ENCODE peak calls at places on chromosomes 16 and 17, in six cellular contexts. Q is uterus, B is PC-3, Z is HAP-1, Y is psoas muscle, O is left ventricle myocardium inferior. M is an unnamed sample. For H3K36me3, H3K4me1 and H3K9me3, the result is how much of the 10 kb centered on the place peaks cover.

GRCh38 chr16:67562918-67563707 is 787 bp downstream of the CTCF start:
- DNase-seq in Q (peak), B (peak), Z (peak), Y (peak), O (peak), M (peak)

GRCh38 chr17:17056167-17056562 is 13.9 kb downstream of the MPRIP start:
- DNase-seq in Q (no peak), B (no peak), Z (no peak), Y (peak), O (no peak), M (no peak)

GRCh38 chr16:30457743-30458560 is 12.3 kb upstream of the SEPHS2 start:
- DNase-seq in Q (no peak), B (no peak), Z (no peak), Y (no peak), O (no peak), M (no peak)

GRCh38 chr16:53840472-53840871 is 136.5 kb downstream of the FTO start:
- DNase-seq in Q (no peak), B (no peak), Z (no peak), Y (no peak), O (no peak), M (no peak)

GRCh38 chr16:80806957-80807356 is 2.6 kb upstream of the CDYL2 start:
- DNase-seq in Q (no peak), B (peak), Z (no peak), Y (no peak), O (no peak), M (peak)

GRCh38 chr17:60137731-60138130 is 12.0 kb upstream of the CA4 start:
- DNase-seq in Q (no peak), B (no peak), Z (no peak), Y (no peak), O (no peak), M (peak)

GRCh38 chr17:63571632-63572310 is 21.5 kb downstream of the DCAF7 start:
- DNase-seq in Q (no peak), B (peak), Z (no peak), Y (no peak), O (no peak), M (no peak)

GRCh38 chr16:69057400-69058378 is 47.8 kb upstream of the HAS3 start:
- DNase-seq in Q (peak), B (peak), Z (no peak), Y (peak), O (no peak), M (no peak)

GRCh38 chr16:85649411-85649977 is 36.4 kb downstream of the GSE1 start:
- DNase-seq in Q (no peak), B (no peak), Z (no peak), Y (no peak), O (no peak), M (no peak)

GRCh38 chr17:16301963-16302855 is 51.1 kb downstream of the CENPV start:
- DNase-seq in Q (no peak), B (peak), Z (no peak), Y (no peak), O (no peak), M (no peak)

GRCh38 chr16:1964046-1964505 is 550 bp downstream of the RPS2 start:
- DNase-seq in Q (no peak), B (no peak), Z (no peak), Y (peak), O (no peak), M (no peak)

GRCh38 chr17:49575524-49576120 is at the start of gene NXPH3:
- DNase-seq in Q (peak), B (peak), Z (peak), Y (peak), O (peak), M (peak)

GRCh38 chr17:28227278-28228108 is 91.5 kb upstream of the TMEM97 start:
- DNase-seq in Q (no peak), B (peak), Z (no peak), Y (peak), O (no peak), M (peak)

GRCh38 chr17:28131592-28131991 is 89.1 kb downstream of the NLK start:
- DNase-seq in Q (no peak), B (no peak), Z (no peak), Y (no peak), O (no peak), M (no peak)

GRCh38 chr17:46063239-46063638 is 64.2 kb downstream of the STH start:
- DNase-seq in Q (no peak), B (peak), Z (no peak), Y (no peak), O (no peak), M (no peak)

GRCh38 chr16:81556715-81557284 is 112.2 kb downstream of the CMIP start:
- DNase-seq in Q (peak), B (no peak), Z (no peak), Y (peak), O (no peak), M (no peak)

GRCh38 chr16:17166095-17166494 is 304.7 kb downstream of the XYLT1 start:
- DNase-seq in Q (no peak), B (no peak), Z (no peak), Y (no peak), O (no peak), M (no peak)

GRCh38 chr17:43330876-43331639 is 67.7 kb upstream of the ARL4D start:
- DNase-seq in Q (no peak), B (no peak), Z (no peak), Y (no peak), O (no peak), M (no peak)

GRCh38 chr17:62737513-62737912 is 70.6 kb downstream of the MARCHF10 start:
- DNase-seq in Q (no peak), B (no peak), Z (no peak), Y (no peak), O (no peak), M (no peak)

GRCh38 chr16:68762996-68763756 is 26.1 kb downstream of the CDH1 start:
- DNase-seq in Q (no peak), B (no peak), Z (no peak), Y (no peak), O (no peak), M (no peak)

GRCh38 chr16:17177242-17177967 is 293.4 kb downstream of the XYLT1 start:
- DNase-seq in Q (no peak), B (no peak), Z (no peak), Y (no peak), O (no peak), M (no peak)

GRCh38 chr16:84633622-84634021 is 14.7 kb upstream of the KLHL36 start:
- DNase-seq in Q (peak), B (no peak), Z (no peak), Y (peak), O (peak), M (peak)

GRCh38 chr17:51796026-51796425 is 362.5 kb downstream of the CA10 start:
- DNase-seq in Q (no peak), B (no peak), Z (no peak), Y (no peak), O (no peak), M (no peak)

GRCh38 chr17:55644346-55644745 is 78.3 kb downstream of the TMEM100 start:
- DNase-seq in Q (no peak), B (no peak), Z (no peak), Y (no peak), O (no peak), M (no peak)

GRCh38 chr16:2005646-2006045 is 4.0 kb downstream of the ZNF598 start:
- DNase-seq in Q (no peak), B (no peak), Z (no peak), Y (no peak), O (no peak), M (no peak)

GRCh38 chr16:73778872-73779271 is 517.7 kb upstream of the PSMD7 start:
- DNase-seq in Q (no peak), B (no peak), Z (no peak), Y (no peak), O (no peak), M (no peak)

GRCh38 chr16:61968242-61968978 is 67.8 kb downstream of the CDH8 start:
- DNase-seq in Q (no peak), B (no peak), Z (no peak), Y (no peak), O (no peak), M (no peak)

GRCh38 chr16:81568749-81569087 is 124.1 kb downstream of the CMIP start:
- DNase-seq in Q (no peak), B (no peak), Z (no peak), Y (no peak), O (no peak), M (no peak)

GRCh38 chr17:5286846-5287245 is 4.8 kb downstream of the RABEP1 start:
- DNase-seq in Q (no peak), B (no peak), Z (no peak), Y (no peak), O (no peak), M (no peak)

GRCh38 chr17:50028207-50029120 is 27.4 kb upstream of the ITGA3 start:
- DNase-seq in Q (no peak), B (peak), Z (no peak), Y (peak), O (no peak), M (peak)

GRCh38 chr17:61389670-61390478 is 9.8 kb upstream of the TBX2 start:
- DNase-seq in Q (peak), B (peak), Z (peak), Y (no peak), O (no peak), M (peak)

GRCh38 chr16:29971304-29971703 is 2.4 kb upstream of the TAOK2 start:
- DNase-seq in Q (no peak), B (no peak), Z (no peak), Y (no peak), O (no peak), M (no peak)

GRCh38 chr16:30949655-30950515 is 1.0 kb downstream of the ORAI3 start:
- DNase-seq in Q (peak), B (peak), Z (no peak), Y (peak), O (peak), M (peak)

GRCh38 chr17:34386925-34387550 is 24.0 kb upstream of the CCL1 start:
- DNase-seq in Q (no peak), B (no peak), Z (no peak), Y (no peak), O (no peak), M (no peak)
- H3K36me3 ChIP-seq in Q (under half), B (under half), Z (under half), Y (under half), O (under half), M (under half)

GRCh38 chr17:42313389-42313772 is 25.1 kb downstream of the STAT5A start:
- DNase-seq in Q (no peak), B (no peak), Z (no peak), Y (no peak), O (no peak), M (no peak)

GRCh38 chr17:42313773-42314566 is 25.7 kb downstream of the STAT5A start:
- DNase-seq in Q (no peak), B (no peak), Z (no peak), Y (no peak), O (no peak), M (no peak)

GRCh38 chr17:42312035-42312284 is 23.7 kb downstream of the STAT5A start:
- DNase-seq in Q (no peak), B (no peak), Z (no peak), Y (no peak), O (no peak), M (no peak)

GRCh38 chr17:42311240-42312034 is 23.1 kb downstream of the STAT5A start:
- DNase-seq in Q (peak), B (no peak), Z (no peak), Y (peak), O (peak), M (peak)

DNA sequence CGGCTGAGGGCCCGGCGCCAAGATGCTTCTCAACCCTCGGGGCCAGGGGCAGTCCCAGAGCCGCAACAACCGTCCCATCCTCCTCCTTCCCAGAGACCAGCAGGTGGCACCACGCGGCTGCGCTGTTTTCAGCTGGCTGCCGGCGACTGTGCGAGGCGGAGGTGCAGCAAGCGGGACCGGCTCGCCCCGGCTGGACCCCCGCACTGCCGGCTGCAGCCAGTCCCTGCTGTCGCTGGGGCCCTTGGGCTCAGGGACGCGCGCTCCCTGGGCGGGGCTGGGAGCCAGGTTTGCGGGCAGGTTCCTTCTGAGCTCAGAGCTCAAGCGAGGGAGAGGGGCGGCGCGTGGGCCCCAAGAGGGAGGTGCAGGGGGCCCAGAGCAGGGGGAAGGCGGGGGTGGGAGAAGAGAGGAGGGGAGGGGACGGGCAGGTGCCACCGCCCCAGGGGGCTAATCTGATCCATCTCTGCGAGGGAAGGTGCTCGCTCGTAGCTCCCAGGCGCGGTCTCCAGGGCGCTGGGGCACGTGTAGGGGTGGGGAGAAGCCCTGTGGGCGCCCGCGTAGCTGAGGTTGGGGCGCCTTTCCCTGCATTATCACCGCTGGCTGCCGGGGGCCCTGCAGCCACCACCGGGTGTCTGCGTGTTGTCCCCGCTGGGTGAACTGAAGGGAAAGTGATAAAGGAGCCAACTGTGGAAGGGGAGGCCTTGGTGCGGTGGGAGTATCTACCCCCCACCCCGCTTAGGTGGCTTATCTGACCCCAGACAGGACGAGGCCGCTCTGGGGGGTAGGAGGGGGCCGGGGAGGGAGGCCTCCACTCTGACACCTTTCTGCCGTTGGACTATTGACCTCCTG is 24.2 kb downstream of the STAT5A start:
- DNase-seq in Q (peak), B (no peak), Z (peak), Y (peak), O (peak), M (peak)
- H3K4me1 ChIP-seq in Q (under half), B (under half), Z (under half), Y (under half), O (half or more), M (under half)

GRCh38 chr17:3318336-3318735 is 20.2 kb upstream of the OR3A1 start:
- DNase-seq in Q (no peak), B (peak), Z (no peak), Y (no peak), O (no peak), M (no peak)

DNA sequence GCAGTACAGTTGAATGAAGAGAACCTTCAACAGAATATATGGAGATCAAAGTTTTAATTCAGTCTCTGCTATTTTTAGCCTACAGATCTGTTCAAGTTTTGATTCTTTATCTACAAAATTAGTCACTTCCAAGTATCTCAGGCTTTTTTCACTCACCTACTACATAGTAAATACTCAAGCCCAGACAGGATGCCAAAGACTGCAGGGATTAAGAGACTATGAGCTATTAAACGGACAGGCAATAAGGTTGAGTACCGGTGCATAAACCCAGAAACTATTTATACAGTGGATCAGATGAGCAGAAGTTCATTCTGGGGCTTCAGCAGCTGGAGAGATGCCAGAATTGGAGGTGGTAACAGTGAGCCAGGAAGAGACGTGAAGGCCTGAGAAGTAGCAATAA is 18.7 kb upstream of the OR3A1 start:
- DNase-seq in Q (no peak), B (no peak), Z (no peak), Y (no peak), O (no peak), M (no peak)
- H3K9me3 ChIP-seq in Q (under half), B (under half), Z (under half), Y (under half), O (under half), M (under half)

GRCh38 chr16:15631730-15632409 is 11.1 kb downstream of the MARF1 start:
- DNase-seq in Q (no peak), B (no peak), Z (no peak), Y (no peak), O (no peak), M (no peak)
- H3K36me3 ChIP-seq in Q (under half), B (under half), Z (under half), Y (under half), O (half or more), M (under half)

DNA sequence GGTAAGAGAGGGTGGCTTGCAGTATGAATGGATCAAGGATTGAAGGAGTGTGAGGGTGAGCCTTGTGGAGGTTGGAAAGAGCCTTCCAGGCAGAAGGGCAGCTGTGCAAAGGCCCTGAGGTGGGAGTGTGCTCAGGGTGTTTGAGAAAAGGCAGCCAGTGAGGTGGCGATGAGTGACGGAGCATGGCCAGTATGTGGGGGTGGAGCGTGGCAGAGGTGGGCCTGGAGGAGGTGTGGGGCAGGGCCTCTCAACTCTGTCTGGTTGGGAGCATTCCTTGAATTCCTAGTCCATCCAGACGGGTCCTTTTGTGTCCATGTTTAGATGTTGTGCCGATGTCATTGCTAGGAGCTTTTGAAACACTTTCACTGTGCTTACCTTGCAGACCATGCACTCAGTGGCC is 51.3 kb downstream of the EPN2 start:
- DNase-seq in Q (no peak), B (no peak), Z (peak), Y (no peak), O (no peak), M (no peak)
- H3K4me1 ChIP-seq in Q (under half), B (under half), Z (under half), Y (under half), O (half or more), M (under half)

GRCh38 chr17:3208484-3208883 is 1.0 kb downstream of the OR1A1 start:
- DNase-seq in Q (no peak), B (no peak), Z (no peak), Y (no peak), O (no peak), M (no peak)

DNA sequence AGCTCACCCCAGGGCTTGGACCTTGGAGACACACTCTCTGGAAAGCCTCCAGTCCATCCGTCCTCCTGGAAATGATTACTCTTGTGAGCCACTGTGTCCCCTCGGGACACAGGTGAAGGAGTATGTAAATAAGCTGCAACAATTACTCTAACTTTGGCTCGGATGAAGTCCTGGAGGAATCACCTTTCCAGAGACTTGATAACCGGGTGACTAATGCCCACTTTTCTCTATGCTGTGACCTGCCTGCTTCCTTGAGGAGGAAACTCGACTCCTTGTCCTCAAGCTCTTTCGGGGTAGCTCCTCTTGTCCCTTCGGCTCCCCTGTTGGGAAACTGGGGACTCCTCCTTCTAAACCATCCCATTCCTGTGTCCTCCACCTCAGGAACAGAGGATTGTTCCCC is at the start of gene OR1A1:
- DNase-seq in Q (no peak), B (no peak), Z (no peak), Y (no peak), O (no peak), M (no peak)
- H3K9me3 ChIP-seq in Q (under half), B (under half), Z (under half), Y (under half), O (under half), M (under half)

GRCh38 chr17:76402711-76403110 is 18.3 kb downstream of the SPHK1 start:
- DNase-seq in Q (no peak), B (no peak), Z (no peak), Y (no peak), O (no peak), M (no peak)

GRCh38 chr17:76404256-76404655 is 19.8 kb downstream of the SPHK1 start:
- DNase-seq in Q (no peak), B (no peak), Z (no peak), Y (peak), O (no peak), M (no peak)

GRCh38 chr17:76405607-76405966 is 21.2 kb downstream of the SPHK1 start:
- DNase-seq in Q (no peak), B (no peak), Z (no peak), Y (no peak), O (peak), M (peak)

GRCh38 chr17:76405967-76406647 is 21.7 kb downstream of the SPHK1 start:
- DNase-seq in Q (no peak), B (no peak), Z (no peak), Y (peak), O (peak), M (peak)

GRCh38 chr17:76404976-76405563 is 20.7 kb downstream of the SPHK1 start:
- DNase-seq in Q (no peak), B (no peak), Z (no peak), Y (peak), O (peak), M (peak)
- H3K36me3 ChIP-seq in Q (under half), B (under half), Z (under half), Y (under half), O (under half), M (under half)

GRCh38 chr16:49596119-49596518 is 222.5 kb downstream of the C16orf78 start:
- DNase-seq in Q (peak), B (no peak), Z (no peak), Y (no peak), O (no peak), M (no peak)

GRCh38 chr16:49592507-49593422 is 219.2 kb downstream of the C16orf78 start:
- DNase-seq in Q (no peak), B (peak), Z (peak), Y (no peak), O (no peak), M (no peak)

GRCh38 chr16:49590166-49590871 is 216.7 kb downstream of the C16orf78 start:
- DNase-seq in Q (peak), B (no peak), Z (no peak), Y (no peak), O (no peak), M (no peak)

GRCh38 chr16:49594706-49595534 is 221.3 kb downstream of the C16orf78 start:
- DNase-seq in Q (peak), B (no peak), Z (no peak), Y (no peak), O (no peak), M (no peak)

DNA sequence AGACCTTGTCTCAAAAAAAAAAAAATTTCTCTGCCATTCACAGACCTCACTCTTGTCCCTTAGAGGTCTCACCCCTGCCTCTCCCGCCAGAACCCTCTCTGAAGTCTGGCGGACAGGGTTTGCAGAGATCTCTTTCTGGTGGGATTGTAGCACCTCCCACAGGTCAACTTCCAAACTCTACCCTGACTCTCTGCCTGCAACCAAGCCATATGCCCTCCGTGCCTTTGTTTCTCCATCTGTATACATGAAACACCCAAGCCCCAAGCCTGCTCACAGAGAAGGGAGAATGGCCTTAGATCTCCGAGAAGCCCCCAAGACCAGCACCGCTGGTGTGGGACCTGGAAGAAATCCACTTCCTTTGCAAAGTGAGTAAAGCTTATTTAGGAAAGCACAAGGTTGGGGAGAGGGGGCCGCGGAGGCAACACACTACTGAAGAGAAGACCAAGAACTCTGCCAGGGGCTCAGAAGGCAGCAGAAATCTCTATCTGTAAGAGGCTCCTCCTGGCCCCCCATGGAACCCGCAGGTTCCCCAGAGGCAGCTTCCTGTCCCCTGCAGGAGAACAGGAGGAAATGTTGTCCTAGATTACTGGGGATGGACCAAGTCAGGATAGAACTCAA is 219.9 kb downstream of the C16orf78 start:
- DNase-seq in Q (peak), B (no peak), Z (no peak), Y (no peak), O (no peak), M (no peak)
- H3K4me1 ChIP-seq in Q (under half), B (under half), Z (under half), Y (under half), O (under half), M (under half)

M was measured in aorta.